ENCODE peak calls at places on chromosomes 16 and 17, in six cellular contexts. T is prostate gland, F is HepG2, U is spleen, I is endothelial cell of umbilical vein, J is stomach. Z is an unnamed sample.

GRCh38 chr16:15539197-15539596 is 103.8 kb downstream of the MARF1 start:
- DNase-seq in T (no peak), F (peak; percentile 49), U (no peak), I (no peak), J (no peak), Z (no peak)

GRCh38 chr16:81239722-81240121 is 1.2 kb downstream of the BCO1 start:
- DNase-seq in T (no peak), F (no peak), U (no peak), I (no peak), J (no peak), Z (no peak)

GRCh38 chr16:11627822-11628457 is 40.3 kb upstream of the SNN start:
- DNase-seq in T (peak; percentile 72), F (no peak), U (no peak), I (no peak), J (peak; percentile 58), Z (no peak)

GRCh38 chr16:53053967-53054669 is 673 bp upstream of the CHD9 start:
- DNase-seq in T (peak; percentile 46), F (peak; percentile 26), U (no peak), I (no peak), J (peak; percentile 57), Z (peak; percentile 28)

GRCh38 chr17:9071016-9071415 is 49.7 kb downstream of the NTN1 start:
- DNase-seq in T (no peak), F (no peak), U (no peak), I (no peak), J (no peak), Z (no peak)

GRCh38 chr17:9011001-9011400 is 10.3 kb upstream of the NTN1 start:
- DNase-seq in T (no peak), F (no peak), U (no peak), I (no peak), J (no peak), Z (no peak)

GRCh38 chr16:88437367-88437964 is 15.6 kb upstream of the ZFPM1 start:
- DNase-seq in T (no peak), F (peak; percentile 48), U (peak; percentile 90), I (peak; percentile 17), J (peak; percentile 72), Z (peak; percentile 50)

GRCh38 chr16:75402821-75403475 is 30.4 kb downstream of the CFDP1 start:
- DNase-seq in T (no peak), F (peak; percentile 36), U (no peak), I (peak; percentile 74), J (no peak), Z (no peak)

GRCh38 chr17:61285483-61286320 is 113.9 kb upstream of the TBX2 start:
- DNase-seq in T (no peak), F (no peak), U (no peak), I (no peak), J (no peak), Z (no peak)

GRCh38 chr16:65965632-65966031 is 400.9 kb upstream of the CDH5 start:
- DNase-seq in T (no peak), F (no peak), U (no peak), I (no peak), J (no peak), Z (no peak)

GRCh38 chr16:54504372-54504771 is 217.8 kb upstream of the IRX3 start:
- DNase-seq in T (no peak), F (no peak), U (no peak), I (peak; percentile 50), J (no peak), Z (no peak)

GRCh38 chr16:11342021-11342855 is 3.0 kb upstream of the RMI2 start:
- DNase-seq in T (no peak), F (no peak), U (no peak), I (no peak), J (no peak), Z (no peak)

GRCh38 chr16:68396481-68396880 is 51.8 kb downstream of the SMPD3 start:
- DNase-seq in T (peak; percentile 50), F (peak; percentile 54), U (peak; percentile 51), I (peak; percentile 43), J (peak; percentile 64), Z (peak; percentile 55)

GRCh38 chr16:69522732-69523404 is 42.9 kb upstream of the NFAT5 start:
- DNase-seq in T (no peak), F (peak; percentile 45), U (no peak), I (no peak), J (no peak), Z (no peak)

GRCh38 chr17:61218438-61218837 is 181.2 kb upstream of the TBX2 start:
- DNase-seq in T (no peak), F (no peak), U (no peak), I (no peak), J (no peak), Z (no peak)

GRCh38 chr16:84839054-84839453 is 19.3 kb downstream of the CRISPLD2 start:
- DNase-seq in T (no peak), F (no peak), U (no peak), I (no peak), J (no peak), Z (peak; percentile 52)

GRCh38 chr16:51640196-51640595 is 489.1 kb upstream of the SALL1 start:
- DNase-seq in T (no peak), F (no peak), U (no peak), I (no peak), J (no peak), Z (no peak)

GRCh38 chr17:57092171-57092570 is 7.1 kb downstream of the AKAP1 start:
- DNase-seq in T (no peak), F (no peak), U (no peak), I (no peak), J (no peak), Z (peak; percentile 75)

GRCh38 chr16:30846649-30847402 is 47.1 kb downstream of the BCL7C start:
- DNase-seq in T (no peak), F (no peak), U (no peak), I (no peak), J (no peak), Z (peak; percentile 45)

GRCh38 chr16:19783847-19784736 is 66.0 kb downstream of the IQCK start:
- DNase-seq in T (no peak), F (no peak), U (no peak), I (no peak), J (no peak), Z (no peak)

GRCh38 chr16:24848065-24848464 is 2.3 kb downstream of the SLC5A11 start:
- DNase-seq in T (no peak), F (no peak), U (no peak), I (peak; percentile 56), J (no peak), Z (no peak)

GRCh38 chr16:24255446-24256352 is at the start of gene CACNG3:
- DNase-seq in T (peak; percentile 7), F (peak; percentile 37), U (peak; percentile 78), I (peak; percentile 30), J (no peak), Z (peak; percentile 7)

GRCh38 chr16:68289621-68290329 is 21.0 kb downstream of the SLC7A6OS start:
- DNase-seq in T (no peak), F (no peak), U (peak; percentile 88), I (peak; percentile 76), J (no peak), Z (no peak)

GRCh38 chr16:23538919-23539278 is 18.3 kb downstream of the EARS2 start:
- DNase-seq in T (no peak), F (no peak), U (peak; percentile 2), I (no peak), J (no peak), Z (no peak)

GRCh38 chr17:58285422-58285810 is 4.7 kb upstream of the MPO start:
- DNase-seq in T (no peak), F (no peak), U (no peak), I (no peak), J (no peak), Z (no peak)

GRCh38 chr17:32780721-32781120 is 96.2 kb downstream of the MYO1D start:
- DNase-seq in T (no peak), F (no peak), U (no peak), I (no peak), J (no peak), Z (no peak)

GRCh38 chr17:32774286-32775084 is 102.4 kb downstream of the MYO1D start:
- DNase-seq in T (no peak), F (no peak), U (no peak), I (no peak), J (no peak), Z (no peak)

GRCh38 chr17:32772453-32773025 is 104.4 kb downstream of the MYO1D start:
- DNase-seq in T (no peak), F (no peak), U (no peak), I (no peak), J (no peak), Z (no peak)

GRCh38 chr17:32777436-32777835 is 99.5 kb downstream of the MYO1D start:
- DNase-seq in T (no peak), F (no peak), U (no peak), I (no peak), J (no peak), Z (no peak)

GRCh38 chr17:32777922-32778321 is 99.0 kb downstream of the MYO1D start:
- DNase-seq in T (no peak), F (no peak), U (no peak), I (no peak), J (no peak), Z (no peak)
- TF ChIP-seq POLR2A in T (no peak), F (no peak), U (no peak), I (no peak), J (no peak), Z (no peak)

GRCh38 chr17:73960469-73960868 is 243.0 kb upstream of the RPL38 start:
- DNase-seq in T (no peak), F (no peak), U (no peak), I (no peak), J (no peak), Z (no peak)
- H3K9me3 ChIP-seq in T (no peaks in the 10 kb centered on the region), F (peaks cover 7% of the 10 kb centered on the region), U (peaks cover 14% of the 10 kb centered on the region), I (no peaks in the 10 kb centered on the region), J (peaks cover 14% of the 10 kb centered on the region), Z (no peaks in the 10 kb centered on the region)

GRCh38 chr16:3127745-3128144 is 7.1 kb upstream of the ZNF213 start:
- DNase-seq in T (no peak), F (no peak), U (no peak), I (no peak), J (no peak), Z (no peak)
- H3K4me1 ChIP-seq in T (peaks cover 8% of the 10 kb centered on the region), F (peaks cover 49% of the 10 kb centered on the region), U (peaks cover 37% of the 10 kb centered on the region), I (peaks cover 10% of the 10 kb centered on the region), J (peaks cover 59% of the 10 kb centered on the region), Z (peaks cover 30% of the 10 kb centered on the region)

GRCh38 chr17:35879748-35880654 is at the start of gene CCL5:
- DNase-seq in T (no peak), F (no peak), U (peak; percentile 82), I (no peak), J (no peak), Z (no peak)
- TF ChIP-seq POLR2A in T (no peak), F (no peak), U (no peak), I (no peak), J (no peak), Z (no peak)

GRCh38 chr17:80694992-80695912 is 150.6 kb downstream of the RPTOR start:
- DNase-seq in T (no peak), F (peak; percentile 52), U (no peak), I (peak; percentile 57), J (no peak), Z (no peak)
- H3K9me3 ChIP-seq in T (no peaks in the 10 kb centered on the region), F (no peaks in the 10 kb centered on the region), U (no peaks in the 10 kb centered on the region), I (no peaks in the 10 kb centered on the region), J (no peaks in the 10 kb centered on the region), Z (no peaks in the 10 kb centered on the region)

Z was measured in thyroid gland.